ENCODE peak calls at places on chromosome 4, in four cellular contexts. O is SK-N-SH, U is aorta, M is neuronal stem cell. R is an unnamed sample.

GRCh38 chr4:70936200-70936787 is 34.1 kb downstream of the MOB1B start:
- DNase-seq in U (no peak), O (no peak), M (no peak), R (no peak)

GRCh38 chr4:174420317-174420716 is 102.0 kb downstream of the HPGD start:
- DNase-seq in O (no peak), U (no peak), M (no peak), R (no peak)

GRCh38 chr4:25862411-25863346 is at the start of gene SEL1L3:
- DNase-seq in U (peak; percentile 80), O (peak; percentile 84), M (peak; percentile 38), R (peak; percentile 42)

GRCh38 chr4:27141530-27141929 is 280.9 kb downstream of the STIM2 start:
- DNase-seq in M (no peak), O (no peak), U (no peak), R (no peak)

GRCh38 chr4:76738081-76738931 is 159.6 kb downstream of the SOWAHB start:
- DNase-seq in M (no peak), O (no peak), U (peak; percentile 83), R (no peak)

GRCh38 chr4:15971068-15971801 is 8.3 kb upstream of the FGFBP2 start:
- DNase-seq in U (no peak), O (no peak), M (no peak), R (no peak)

GRCh38 chr4:105712766-105713165 is 4.2 kb downstream of the GSTCD start:
- DNase-seq in M (no peak), U (no peak), O (no peak), R (no peak)

GRCh38 chr4:87843936-87844335 is 11.2 kb downstream of the MEPE start:
- DNase-seq in U (no peak), M (no peak), O (no peak), R (no peak)

GRCh38 chr4:122762520-122762919 is 30.0 kb downstream of the BBS12 start:
- DNase-seq in O (no peak), M (no peak), U (no peak), R (no peak)

GRCh38 chr4:70788733-70789132 is 51.0 kb downstream of the GRSF1 start:
- DNase-seq in O (no peak), U (no peak), M (no peak), R (no peak)

GRCh38 chr4:165630671-165631070 is 242.4 kb upstream of the TLL1 start:
- DNase-seq in O (no peak), U (no peak), M (no peak), R (no peak)

GRCh38 chr4:26789208-26789607 is 71.4 kb upstream of the STIM2 start:
- DNase-seq in U (no peak), O (no peak), M (no peak), R (no peak)

GRCh38 chr4:79209822-79210635 is 115.8 kb downstream of the NAA11 start:
- DNase-seq in M (no peak), O (no peak), U (peak; percentile 39), R (no peak)

GRCh38 chr4:158578476-158578875 is 56.8 kb downstream of the RXFP1 start:
- DNase-seq in O (peak; percentile 25), M (no peak), U (no peak), R (no peak)

GRCh38 chr4:55251352-55251751 is 94.7 kb upstream of the SRD5A3 start:
- DNase-seq in U (no peak), M (no peak), O (no peak), R (no peak)

GRCh38 chr4:519203-519651 is 20.2 kb downstream of the PIGG start:
- DNase-seq in M (no peak), O (no peak), U (no peak), R (no peak)

GRCh38 chr4:84894621-84895020 is 71.9 kb downstream of the WDFY3 start:
- DNase-seq in M (no peak), U (no peak), O (no peak), R (no peak)

GRCh38 chr4:6192245-6192644 is 8.1 kb downstream of the JAKMIP1 start:
- DNase-seq in M (no peak), U (peak; percentile 28), O (no peak), R (no peak)

GRCh38 chr4:137641554-137641953 is 109.3 kb upstream of the PCDH18 start:
- DNase-seq in O (no peak), M (no peak), U (no peak), R (no peak)

GRCh38 chr4:183588169-183588675 is 70.8 kb downstream of the RWDD4 start:
- DNase-seq in O (no peak), U (no peak), M (no peak), R (no peak)

GRCh38 chr4:95728145-95728544 is 111.7 kb upstream of the PDHA2 start:
- DNase-seq in O (no peak), M (no peak), U (no peak), R (no peak)

GRCh38 chr4:27861802-27862201 is 1001.2 kb downstream of the STIM2 start:
- DNase-seq in U (no peak), M (no peak), O (no peak), R (no peak)

GRCh38 chr4:166174717-166175510 is 301.9 kb downstream of the TLL1 start:
- DNase-seq in U (no peak), M (no peak), O (no peak), R (no peak)

GRCh38 chr4:21678711-21679110 is 269.9 kb downstream of the KCNIP4 start:
- DNase-seq in M (no peak), O (no peak), U (no peak), R (no peak)

GRCh38 chr4:184471872-184472539 is 2.3 kb downstream of the IRF2 start:
- DNase-seq in M (no peak), U (no peak), O (peak; percentile 60), R (no peak)

DNA sequence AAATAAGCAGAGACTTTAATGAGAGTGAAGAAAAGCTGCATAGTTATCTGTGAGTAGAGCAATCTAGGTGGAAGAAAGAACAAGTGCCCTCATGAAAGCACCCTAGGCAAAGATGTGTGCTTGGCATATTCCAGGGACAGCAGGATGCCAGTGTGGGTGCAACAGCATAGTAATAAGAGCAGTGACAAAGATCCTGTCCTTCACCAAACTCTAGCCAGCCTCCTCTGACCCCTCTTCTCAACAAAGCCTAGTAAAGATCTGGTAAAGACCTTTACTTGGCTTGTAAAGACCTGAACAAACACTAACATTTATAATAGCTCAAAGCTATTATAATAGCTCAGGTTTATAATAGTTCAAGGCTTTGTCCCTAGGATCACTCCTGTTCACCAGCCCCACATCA is 735.4 kb downstream of the PCDH7 start:
- DNase-seq in U (no peak), M (no peak), O (no peak), R (no peak)
- H3K4me3 ChIP-seq in U (no peak overlapping the region), M (no peak overlapping the region), O (no peak overlapping the region), R (no peak overlapping the region)

DNA sequence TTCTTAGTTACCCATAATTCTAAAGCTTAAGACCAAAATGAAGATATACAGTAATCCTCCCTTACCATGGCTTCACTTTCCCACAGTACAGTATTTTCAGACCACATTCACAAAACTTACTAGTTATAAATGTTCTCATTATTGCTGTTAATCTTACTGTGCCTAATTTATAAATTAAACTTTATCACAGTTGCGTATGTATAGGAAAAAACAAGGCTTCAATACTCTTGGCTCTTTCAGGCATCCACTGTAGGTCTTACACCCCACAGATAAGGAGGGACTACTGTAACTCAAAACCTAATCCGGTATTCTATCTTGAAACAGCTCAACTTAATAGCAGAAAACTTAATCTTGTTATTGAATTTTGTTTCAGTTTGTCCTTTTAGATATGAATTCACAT is 3.6 kb downstream of the HMGB2 start:
- DNase-seq in U (no peak), M (no peak), O (no peak), R (no peak)
- H3K27ac ChIP-seq in U (no peak overlapping the region), M (no peak overlapping the region), O (peak overlapping the region; percentile 32), R (no peak overlapping the region)

DNA sequence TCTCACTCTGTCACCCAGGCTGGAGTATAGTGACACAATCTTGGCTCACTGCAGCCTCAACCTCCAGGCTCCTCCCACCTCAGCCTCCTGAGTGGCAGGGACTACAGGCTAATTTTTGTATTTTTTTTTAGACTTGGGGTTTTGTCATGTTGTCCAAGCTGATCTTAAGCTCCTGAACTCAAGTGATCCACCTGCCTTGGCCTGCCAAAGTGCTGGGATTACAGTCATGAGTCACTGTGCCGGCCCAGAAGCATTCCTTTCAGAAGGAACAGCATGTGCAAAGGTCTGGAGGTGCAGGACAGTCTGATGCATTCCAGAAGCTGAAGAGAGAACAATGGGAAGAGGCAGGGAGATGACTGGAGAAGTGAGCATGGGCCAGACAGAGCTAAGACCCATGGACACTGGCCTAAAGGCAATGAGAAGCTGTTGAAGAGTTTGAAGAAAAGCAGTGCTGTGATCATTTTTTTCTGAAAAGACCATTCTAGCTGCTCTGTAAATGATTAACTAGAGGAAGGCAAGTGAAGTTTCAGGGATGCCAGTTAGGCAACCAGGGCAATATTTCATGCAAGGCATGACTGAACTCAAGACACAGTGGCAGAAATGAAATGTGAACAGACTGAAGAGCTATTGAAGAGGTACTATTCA is 43.2 kb downstream of the MANBA start:
- DNase-seq in U (no peak), M (no peak), O (no peak), R (no peak)
- H3K36me3 ChIP-seq in U (no peaks in the 10 kb centered on the region), M (peaks cover 17% of the 10 kb centered on the region), O (peaks cover 32% of the 10 kb centered on the region), R (peaks cover 8% of the 10 kb centered on the region)

GRCh38 chr4:4490041-4490440 is 51.8 kb downstream of the STX18 start:
- DNase-seq in O (no peak), U (no peak), M (no peak), R (no peak)

GRCh38 chr4:4494882-4495281 is 47.0 kb downstream of the STX18 start:
- DNase-seq in M (no peak), O (no peak), U (no peak), R (no peak)

GRCh38 chr4:4490816-4491215 is 51.0 kb downstream of the STX18 start:
- DNase-seq in U (no peak), M (no peak), O (no peak), R (no peak)

GRCh38 chr4:4491396-4491893 is 50.4 kb downstream of the STX18 start:
- DNase-seq in U (no peak), O (no peak), M (no peak), R (no peak)

DNA sequence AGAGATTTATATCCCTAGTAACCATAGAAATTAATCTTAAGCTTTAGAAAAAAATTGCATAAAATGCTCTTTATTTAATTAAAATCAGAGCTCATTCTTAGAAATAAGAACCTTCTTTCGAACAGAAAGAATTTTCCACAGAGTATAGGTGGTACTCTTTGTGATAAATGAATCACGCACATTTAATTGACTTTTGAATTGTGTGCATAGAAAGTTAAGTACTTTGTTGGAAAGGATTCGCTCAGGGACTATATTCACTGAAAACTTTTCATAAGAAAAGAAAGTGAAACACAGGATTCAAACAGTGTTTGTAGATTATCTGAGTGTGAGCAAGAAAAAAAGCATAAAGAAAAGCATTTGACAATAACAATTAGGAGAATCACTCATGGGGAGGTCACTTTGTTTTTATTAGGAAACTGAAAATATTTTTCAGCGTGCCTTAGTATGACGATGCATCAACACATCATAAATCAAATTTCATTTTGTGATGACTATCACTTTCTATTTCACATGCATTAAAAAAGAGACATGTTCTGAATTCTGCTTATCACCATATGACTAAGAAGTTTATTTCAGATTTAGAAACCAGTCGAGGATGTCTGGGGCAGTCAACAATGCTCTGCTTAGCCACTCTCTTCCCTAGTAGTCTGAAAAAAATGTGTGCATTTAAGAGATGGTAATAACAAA is 49.5 kb downstream of the STX18 start:
- DNase-seq in M (no peak), U (no peak), O (no peak), R (no peak)
- H3K4me3 ChIP-seq in M (no peak overlapping the region), U (no peak overlapping the region), O (peak overlapping the region; percentile 44), R (no peak overlapping the region)